ENCODE peak calls at places on chromosomes 16 and 17, in seven cellular contexts. O, V, Z, T, M, U and R are unnamed samples.

GRCh38 chr17:16464641-16465312 is 27.2 kb downstream of the LRRC75A start:
- DNase-seq in O (no peak), V (no peak), Z (no peak), T (no peak), M (no peak), U (no peak), R (no peak)

GRCh38 chr16:21598676-21599157 is 660 bp upstream of the METTL9 start:
- DNase-seq in O (peak), V (peak), Z (no peak), T (no peak), M (no peak), U (no peak), R (no peak)

GRCh38 chr16:15643453-15644305 is 725 bp upstream of the MARF1 start:
- DNase-seq in O (peak), V (no peak), Z (peak), T (no peak), M (peak), U (no peak), R (no peak)

GRCh38 chr16:55735120-55735781 is 79.5 kb downstream of the SLC6A2 start:
- DNase-seq in O (no peak), V (no peak), Z (no peak), T (no peak), M (no peak), U (no peak), R (no peak)

GRCh38 chr16:57600952-57601580 is 27.4 kb upstream of the ADGRG1 start:
- DNase-seq in O (no peak), V (no peak), Z (no peak), T (no peak), M (no peak), U (no peak), R (no peak)

GRCh38 chr16:7377231-7377630 is 44.6 kb downstream of the RBFOX1 start:
- DNase-seq in O (no peak), V (no peak), Z (peak), T (no peak), M (no peak), U (no peak), R (no peak)

GRCh38 chr17:3887811-3888210 is 5.0 kb downstream of the CAMKK1 start:
- DNase-seq in O (no peak), V (no peak), Z (no peak), T (no peak), M (no peak), U (no peak), R (no peak)

GRCh38 chr17:30921544-30922196 is at the start of gene ADAP2:
- DNase-seq in O (peak), V (peak), Z (peak), T (peak), M (peak), U (no peak), R (peak)

GRCh38 chr17:82921426-82921825 is 81.6 kb upstream of the ZNF750 start:
- DNase-seq in O (no peak), V (no peak), Z (no peak), T (no peak), M (no peak), U (no peak), R (no peak)

GRCh38 chr17:45218895-45219661 is 2.6 kb upstream of the FMNL1 start:
- DNase-seq in O (peak), V (peak), Z (peak), T (peak), M (peak), U (peak), R (peak)

GRCh38 chr16:69223882-69224281 is 36.9 kb downstream of the SNTB2 start:
- DNase-seq in O (no peak), V (no peak), Z (no peak), T (no peak), M (no peak), U (no peak), R (no peak)

GRCh38 chr17:10087333-10087732 is 111.1 kb downstream of the GAS7 start:
- DNase-seq in O (no peak), V (no peak), Z (no peak), T (no peak), M (no peak), U (no peak), R (no peak)

GRCh38 chr17:52111182-52111581 is 47.3 kb downstream of the CA10 start:
- DNase-seq in O (no peak), V (no peak), Z (no peak), T (no peak), M (no peak), U (no peak), R (no peak)

GRCh38 chr17:78868391-78868790 is 27.8 kb upstream of the USP36 start:
- DNase-seq in O (no peak), V (no peak), Z (no peak), T (no peak), M (no peak), U (no peak), R (no peak)

GRCh38 chr16:28182183-28182582 is 29.6 kb downstream of the XPO6 start:
- DNase-seq in O (peak), V (no peak), Z (no peak), T (no peak), M (no peak), U (no peak), R (no peak)

GRCh38 chr17:79515646-79516604 is 94.9 kb downstream of the RBFOX3 start:
- DNase-seq in O (no peak), V (no peak), Z (no peak), T (no peak), M (no peak), U (no peak), R (no peak)

GRCh38 chr16:31569360-31569717 is 41.6 kb downstream of the AHSP start:
- DNase-seq in O (no peak), V (peak), Z (no peak), T (no peak), M (no peak), U (no peak), R (peak)

GRCh38 chr17:75559958-75560533 is 27.6 kb upstream of the MYO15B start:
- DNase-seq in O (no peak), V (no peak), Z (no peak), T (no peak), M (no peak), U (no peak), R (no peak)

GRCh38 chr17:2815781-2816185 is 19.5 kb downstream of the RAP1GAP2 start:
- DNase-seq in O (no peak), V (no peak), Z (no peak), T (no peak), M (no peak), U (no peak), R (no peak)

GRCh38 chr17:48358203-48358602 is 71.8 kb downstream of the SKAP1 start:
- DNase-seq in O (no peak), V (no peak), Z (no peak), T (no peak), M (no peak), U (no peak), R (no peak)

GRCh38 chr16:65522412-65522811 is 400.5 kb upstream of the CDH11 start:
- DNase-seq in O (no peak), V (no peak), Z (no peak), T (no peak), M (no peak), U (no peak), R (no peak)

GRCh38 chr17:63780507-63780906 is 6.5 kb downstream of the DDX42 start:
- DNase-seq in O (no peak), V (no peak), Z (peak), T (no peak), M (peak), U (no peak), R (no peak)

GRCh38 chr17:74922694-74923537 is at the start of gene USH1G:
- DNase-seq in O (no peak), V (no peak), Z (no peak), T (no peak), M (no peak), U (no peak), R (no peak)

GRCh38 chr16:46607529-46607928 is 13.7 kb downstream of the SHCBP1 start:
- DNase-seq in O (no peak), V (no peak), Z (no peak), T (no peak), M (no peak), U (no peak), R (no peak)

GRCh38 chr16:85716680-85717038 is 27.9 kb upstream of the GINS2 start:
- DNase-seq in O (no peak), V (no peak), Z (no peak), T (no peak), M (no peak), U (no peak), R (no peak)

GRCh38 chr17:21210411-21211076 is 3.4 kb downstream of the TMEM11 start:
- DNase-seq in O (peak), V (no peak), Z (peak), T (no peak), M (no peak), U (no peak), R (no peak)

GRCh38 chr17:51260960-51261958 is 913 bp downstream of the UTP18 start:
- DNase-seq in O (peak), V (peak), Z (peak), T (peak), M (peak), U (peak), R (peak)

GRCh38 chr16:49921106-49921505 is 65.2 kb upstream of the ZNF423 start:
- DNase-seq in O (no peak), V (no peak), Z (no peak), T (no peak), M (no peak), U (no peak), R (no peak)

GRCh38 chr16:89860747-89861304 is 12.6 kb upstream of the TCF25 start:
- DNase-seq in O (peak), V (peak), Z (peak), T (peak), M (peak), U (peak), R (peak)

GRCh38 chr16:68235882-68236803 is at the start of gene ESRP2:
- DNase-seq in O (peak), V (peak), Z (peak), T (no peak), M (peak), U (peak), R (peak)

GRCh38 chr16:57969451-57970123 is 1.3 kb downstream of the CNGB1 start:
- DNase-seq in O (no peak), V (no peak), Z (no peak), T (no peak), M (no peak), U (no peak), R (no peak)

GRCh38 chr17:45364531-45365390 is 47.9 kb upstream of the MAP3K14 start:
- DNase-seq in O (no peak), V (peak), Z (no peak), T (no peak), M (peak), U (peak), R (no peak)

GRCh38 chr17:2140683-2141082 is 85.8 kb downstream of the HIC1 start:
- DNase-seq in O (no peak), V (no peak), Z (no peak), T (no peak), M (no peak), U (no peak), R (no peak)

GRCh38 chr17:57276621-57277020 is 20.3 kb downstream of the MSI2 start:
- DNase-seq in O (no peak), V (no peak), Z (no peak), T (no peak), M (peak), U (no peak), R (no peak)

GRCh38 chr16:48318630-48319029 is 66.6 kb downstream of the SIAH1 start:
- DNase-seq in O (peak), V (peak), Z (no peak), T (no peak), M (peak), U (no peak), R (no peak)

GRCh38 chr17:7831233-7831632 is 2.8 kb upstream of the KDM6B start:
- DNase-seq in O (no peak), V (no peak), Z (no peak), T (no peak), M (no peak), U (no peak), R (no peak)

GRCh38 chr17:47099451-47099986 is 89.6 kb downstream of the CDC27 start:
- DNase-seq in O (no peak), V (no peak), Z (no peak), T (no peak), M (no peak), U (no peak), R (no peak)

GRCh38 chr16:88570691-88571092 is 489 bp downstream of the ZC3H18 start:
- DNase-seq in O (no peak), V (peak), Z (no peak), T (no peak), M (peak), U (no peak), R (no peak)

GRCh38 chr17:67637901-67638641 is 79.7 kb upstream of the NOL11 start:
- DNase-seq in O (peak), V (no peak), Z (no peak), T (no peak), M (peak), U (peak), R (no peak)

GRCh38 chr17:31823014-31823413 is 36.0 kb downstream of the COPRS start:
- DNase-seq in O (no peak), V (no peak), Z (no peak), T (no peak), M (no peak), U (no peak), R (no peak)

GRCh38 chr16:4339909-4340308 is 11.2 kb downstream of the PAM16 start:
- DNase-seq in O (no peak), V (no peak), Z (no peak), T (no peak), M (peak), U (no peak), R (no peak)
- TF ChIP-seq CTCF in O (no peak), V (no peak), Z (no peak), T (no peak), M (no peak), U (no peak), R (no peak)

GRCh38 chr16:24045641-24046040 is 209.9 kb downstream of the PRKCB start:
- DNase-seq in O (no peak), V (peak), Z (no peak), T (no peak), M (no peak), U (no peak), R (peak)
- TF ChIP-seq CTCF in O (no peak), V (peak), Z (no peak), T (no peak), M (no peak), U (no peak), R (peak)

GRCh38 chr17:73420897-73421296 is 109.1 kb upstream of the CDC42EP4 start:
- DNase-seq in O (no peak), V (peak), Z (no peak), T (no peak), M (no peak), U (no peak), R (no peak)
- TF ChIP-seq CTCF in O (no peak), V (no peak), Z (no peak), T (no peak), M (no peak), U (no peak), R (no peak)

DNA sequence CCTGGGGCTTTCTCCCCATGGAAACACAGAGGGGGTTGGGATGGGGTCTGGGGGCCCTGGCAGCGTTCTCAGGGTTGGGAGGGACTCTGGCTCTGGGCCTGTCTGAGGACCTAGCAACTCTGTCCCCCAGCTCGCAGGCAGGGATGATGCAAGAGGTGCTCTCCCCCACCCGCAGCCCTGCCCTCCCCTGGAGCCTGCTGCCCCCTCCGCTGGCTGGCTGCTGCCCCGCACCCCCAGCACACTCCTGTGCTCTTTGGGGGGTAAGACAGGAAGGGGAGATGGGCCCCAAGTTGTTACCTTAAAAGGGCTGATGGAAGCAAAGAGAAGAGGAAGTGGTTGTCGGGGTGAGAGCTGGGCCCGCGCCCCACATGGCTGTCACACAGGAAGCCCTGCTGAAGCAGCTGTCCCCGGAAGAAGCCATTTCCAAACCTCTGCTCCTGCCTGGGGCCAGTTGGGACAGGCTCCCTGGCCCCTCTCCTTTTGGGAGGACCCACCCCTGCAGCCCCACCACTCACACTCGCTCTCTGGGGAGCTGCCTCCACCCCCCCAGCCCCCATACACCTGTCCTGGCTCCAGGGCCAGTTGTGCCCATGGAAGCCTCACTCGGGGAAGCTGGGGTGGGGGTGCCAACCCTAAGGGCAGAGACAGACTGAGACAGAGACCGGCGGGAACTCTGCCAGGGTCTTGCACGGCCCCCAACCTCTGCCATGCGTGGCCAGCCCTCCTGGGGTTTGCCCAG is 2.5 kb downstream of the CORO1A start:
- DNase-seq in O (peak), V (no peak), Z (peak), T (peak), M (peak), U (no peak), R (peak)
- TF ChIP-seq CTCF in O (no peak), V (no peak), Z (no peak), T (no peak), M (no peak), U (no peak), R (no peak)

GRCh38 chr17:19759934-19760530 is 11.9 kb upstream of the ALDH3A1 start:
- DNase-seq in O (no peak), V (no peak), Z (no peak), T (no peak), M (no peak), U (peak), R (no peak)

GRCh38 chr17:19763416-19763815 is 15.3 kb upstream of the ALDH3A1 start:
- DNase-seq in O (no peak), V (no peak), Z (no peak), T (no peak), M (no peak), U (no peak), R (no peak)

GRCh38 chr17:19760781-19761180 is 12.7 kb upstream of the ALDH3A1 start:
- DNase-seq in O (no peak), V (no peak), Z (no peak), T (no peak), M (no peak), U (no peak), R (no peak)

GRCh38 chr17:19766016-19766415 is 17.9 kb upstream of the ALDH3A1 start:
- DNase-seq in O (no peak), V (no peak), Z (no peak), T (no peak), M (no peak), U (no peak), R (no peak)

DNA sequence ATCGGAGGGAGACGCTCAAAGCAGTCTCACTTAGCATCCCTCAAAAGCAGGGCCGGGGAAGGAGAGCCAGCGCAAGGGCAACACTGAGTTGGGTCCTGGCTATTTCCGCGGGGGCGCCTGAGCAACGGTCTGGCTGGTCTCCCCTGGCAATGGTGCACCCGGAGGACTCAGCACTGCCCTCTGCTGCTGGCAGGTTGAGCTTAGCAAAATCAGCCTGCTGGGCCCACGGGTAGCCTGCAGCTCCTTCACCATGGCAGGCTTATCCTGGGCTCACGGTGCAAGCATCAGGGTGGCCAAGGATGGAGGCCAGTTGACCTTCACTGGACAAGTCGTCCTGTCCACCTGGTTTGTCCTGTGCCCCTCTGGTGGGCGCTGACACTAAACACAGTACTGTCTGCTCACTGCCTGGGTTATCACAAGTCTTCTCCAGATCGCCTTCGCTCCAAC is 14.4 kb upstream of the ALDH3A1 start:
- DNase-seq in O (peak), V (peak), Z (peak), T (peak), M (peak), U (no peak), R (peak)
- TF ChIP-seq CTCF in O (no peak), V (peak), Z (peak), T (peak), M (peak), U (peak), R (peak)